ENCODE peak calls at places on chromosome 17, in six cellular contexts. P is pancreas, G is upper lobe of right lung, W is prostate gland, T is stomach, Q is uterus. B is an unnamed sample.
A peak's percentile ranks its signal among the peaks of the same experiment; 100 is the strongest.

GRCh38 chr17:40310882-40311391 is 2.0 kb downstream of the RARA start:
- DNase-seq in P (no peak), G (no peak), W (no peak), T (no peak), Q (no peak), B (no peak)

GRCh38 chr17:67528751-67529436 is 151.8 kb downstream of the PITPNC1 start:
- DNase-seq in P (peak; percentile 88), G (peak; percentile 83), W (peak; percentile 28), T (peak; percentile 80), Q (peak; percentile 45), B (peak; percentile 26)

GRCh38 chr17:20095366-20096080 is 86.4 kb downstream of the SPECC1 start:
- DNase-seq in P (no peak), G (no peak), W (peak; percentile 21), T (peak; percentile 57), Q (peak; percentile 66), B (no peak)

GRCh38 chr17:35913611-35914010 is 17.0 kb downstream of the RDM1 start:
- DNase-seq in P (no peak), G (no peak), W (no peak), T (no peak), Q (no peak), B (no peak)

GRCh38 chr17:19753049-19753444 is 4.9 kb upstream of the ALDH3A1 start:
- DNase-seq in P (no peak), G (peak; percentile 91), W (peak; percentile 92), T (peak; percentile 91), Q (no peak), B (peak; percentile 87)

GRCh38 chr17:30956764-30957374 is 14.0 kb upstream of the RNF135 start:
- DNase-seq in P (no peak), G (peak; percentile 36), W (no peak), T (no peak), Q (no peak), B (no peak)

GRCh38 chr17:2214887-2215615 is 88.5 kb downstream of the SMG6 start:
- DNase-seq in P (no peak), G (no peak), W (no peak), T (no peak), Q (peak; percentile 74), B (peak; percentile 82)

GRCh38 chr17:28717578-28718316 is at the start of gene RAB34:
- DNase-seq in P (peak; percentile 51), G (peak; percentile 92), W (peak; percentile 67), T (peak; percentile 47), Q (peak; percentile 86), B (peak; percentile 57)

GRCh38 chr17:10216213-10216982 is 18.0 kb upstream of the GAS7 start:
- DNase-seq in P (no peak), G (no peak), W (no peak), T (no peak), Q (no peak), B (no peak)

GRCh38 chr17:68290268-68290954 is 516 bp downstream of the SLC16A6 start:
- DNase-seq in P (no peak), G (peak; percentile 77), W (peak; percentile 28), T (peak; percentile 31), Q (no peak), B (no peak)

GRCh38 chr17:11797803-11798202 is 199.5 kb downstream of the ZNF18 start:
- DNase-seq in P (no peak), G (no peak), W (no peak), T (no peak), Q (no peak), B (no peak)

GRCh38 chr17:43766413-43767052 is 7.9 kb upstream of the SOST start:
- DNase-seq in P (no peak), G (peak; percentile 81), W (peak; percentile 44), T (peak; percentile 71), Q (peak; percentile 61), B (no peak)

GRCh38 chr17:32503251-32504165 is 16.7 kb downstream of the CDK5R1 start:
- DNase-seq in P (no peak), G (peak; percentile 53), W (no peak), T (no peak), Q (no peak), B (no peak)

GRCh38 chr17:17826340-17826708 is 10.5 kb downstream of the SREBF1 start:
- DNase-seq in P (no peak), G (no peak), W (no peak), T (no peak), Q (no peak), B (no peak)

GRCh38 chr17:83155128-83156081 is 76.0 kb downstream of the METRNL start:
- DNase-seq in P (no peak), G (peak; percentile 66), W (no peak), T (no peak), Q (peak; percentile 44), B (no peak)

DNA sequence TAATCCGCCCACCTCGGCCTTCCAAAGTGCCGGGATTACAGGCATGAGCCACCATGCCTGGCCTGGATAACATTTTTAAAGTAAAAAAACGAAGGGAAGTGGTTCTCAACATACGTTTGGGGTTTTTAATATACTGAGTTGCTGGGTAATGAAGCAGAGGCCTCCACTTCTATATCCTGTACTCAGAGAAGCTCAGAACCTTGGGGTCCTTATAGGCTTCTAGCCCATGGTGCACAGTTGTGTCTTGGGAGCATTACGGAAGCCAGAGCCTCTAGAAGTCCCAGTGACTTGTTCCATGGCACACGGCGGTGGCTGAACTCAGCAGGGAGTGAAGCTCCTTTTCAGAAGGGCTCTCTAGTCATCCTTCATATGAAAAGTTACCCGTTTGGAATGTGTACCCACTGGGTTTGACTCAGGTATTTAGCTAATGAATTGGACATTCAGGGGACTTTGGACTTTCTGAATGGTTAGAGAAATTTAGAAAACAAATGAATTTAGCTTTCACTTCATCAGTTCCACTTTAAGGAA is 67.0 kb downstream of the SEC14L1 start:
- DNase-seq in P (no peak), G (peak; percentile 21), W (no peak), T (no peak), Q (no peak), B (no peak)
- H3K4me1 ChIP-seq in P (no peaks in the 10 kb centered on the region), G (peaks cover 24% of the 10 kb centered on the region), W (peaks cover 6% of the 10 kb centered on the region), T (peaks cover 51% of the 10 kb centered on the region), Q (no peaks in the 10 kb centered on the region), B (peaks cover 38% of the 10 kb centered on the region)

DNA sequence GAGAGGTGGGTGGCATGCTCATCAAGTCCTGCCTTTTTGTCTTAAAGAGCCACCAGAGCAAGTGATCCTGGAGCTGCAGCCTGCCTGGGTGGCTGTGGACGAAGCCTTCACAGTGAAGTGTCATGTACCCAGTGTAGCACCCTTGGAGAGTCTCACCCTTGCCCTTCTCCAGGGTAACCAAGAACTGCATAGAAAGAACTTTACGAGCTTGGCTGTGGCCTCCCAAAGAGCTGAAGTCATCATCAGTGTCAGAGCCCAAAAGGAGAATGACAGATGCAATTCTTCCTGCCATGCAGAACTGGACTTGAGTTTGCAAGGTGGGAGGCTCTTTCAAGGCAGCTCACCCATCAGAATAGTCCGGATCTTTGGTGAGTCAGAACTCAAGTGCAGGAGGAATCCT is 14.2 kb downstream of the CSH2 start:
- DNase-seq in P (no peak), G (no peak), W (no peak), T (no peak), Q (no peak), B (no peak)
- H3K4me3 ChIP-seq in P (no peak overlapping the region), G (no peak overlapping the region), W (no peak overlapping the region), T (no peak overlapping the region), Q (no peak overlapping the region), B (no peak overlapping the region)

GRCh38 chr17:74211141-74211928 is 2.0 kb upstream of the TTYH2 start:
- DNase-seq in P (no peak), G (no peak), W (no peak), T (no peak), Q (no peak), B (peak; percentile 13)

GRCh38 chr17:74211929-74212261 is 1.5 kb upstream of the TTYH2 start:
- DNase-seq in P (no peak), G (no peak), W (no peak), T (no peak), Q (no peak), B (no peak)

GRCh38 chr17:74212913-74213791 is at the start of gene TTYH2:
- DNase-seq in P (peak; percentile 92), G (peak; percentile 94), W (peak; percentile 90), T (peak; percentile 88), Q (peak; percentile 91), B (peak; percentile 90)

GRCh38 chr17:74212262-74212912 is 984 bp upstream of the TTYH2 start:
- DNase-seq in P (no peak), G (no peak), W (no peak), T (no peak), Q (no peak), B (no peak)

DNA sequence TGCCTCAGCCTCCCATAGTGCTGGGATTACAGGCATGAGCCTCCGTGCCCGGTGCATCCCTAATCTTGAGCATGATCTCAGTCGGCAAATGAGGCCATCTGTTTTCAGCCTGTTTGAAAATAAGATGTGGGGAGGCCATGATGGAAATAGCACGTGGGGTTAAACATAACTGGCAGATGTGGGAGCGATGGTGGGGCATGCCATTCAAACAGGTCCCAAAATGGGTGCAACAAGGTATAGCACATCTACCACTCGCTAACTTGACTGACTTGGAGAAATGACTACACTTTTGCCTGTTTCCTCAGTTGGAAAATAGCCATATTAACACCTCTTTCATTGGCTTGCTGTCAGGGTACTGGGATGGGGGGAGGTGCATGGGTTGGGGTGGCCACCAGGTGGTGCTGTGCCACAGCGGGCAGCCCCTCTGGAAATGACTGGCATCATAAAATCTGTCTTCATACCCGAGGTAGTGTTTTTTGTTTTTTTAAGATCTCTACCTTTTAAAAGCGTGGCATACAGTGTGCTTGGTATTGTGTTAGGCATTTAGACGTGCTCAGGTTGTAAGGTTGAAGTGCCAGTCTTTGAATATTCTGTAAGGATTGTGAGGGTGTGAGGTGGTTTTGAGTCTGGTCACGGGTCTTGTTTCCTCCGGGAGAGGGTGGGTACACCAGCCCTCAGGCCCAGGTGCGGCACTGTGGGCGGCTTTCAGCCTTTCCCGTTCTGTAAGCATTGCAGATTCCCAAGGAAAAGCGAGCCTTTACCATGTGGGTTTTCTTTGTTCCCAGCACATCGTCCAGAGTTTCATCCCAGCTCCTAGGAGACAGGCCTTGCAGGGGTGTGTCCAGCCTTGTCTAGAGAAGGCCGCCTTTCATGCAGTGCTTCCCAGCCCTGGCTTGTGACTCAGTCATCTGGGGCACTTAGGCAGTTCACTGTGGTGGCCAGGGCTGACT is 2.9 kb upstream of the TTYH2 start:
- DNase-seq in P (no peak), G (peak; percentile 84), W (peak; percentile 59), T (peak; percentile 74), Q (peak; percentile 62), B (no peak)
- H3K27ac ChIP-seq in P (no peak overlapping the region), G (no peak overlapping the region), W (no peak overlapping the region), T (no peak overlapping the region), Q (no peak overlapping the region), B (peak overlapping the region; percentile 22)

DNA sequence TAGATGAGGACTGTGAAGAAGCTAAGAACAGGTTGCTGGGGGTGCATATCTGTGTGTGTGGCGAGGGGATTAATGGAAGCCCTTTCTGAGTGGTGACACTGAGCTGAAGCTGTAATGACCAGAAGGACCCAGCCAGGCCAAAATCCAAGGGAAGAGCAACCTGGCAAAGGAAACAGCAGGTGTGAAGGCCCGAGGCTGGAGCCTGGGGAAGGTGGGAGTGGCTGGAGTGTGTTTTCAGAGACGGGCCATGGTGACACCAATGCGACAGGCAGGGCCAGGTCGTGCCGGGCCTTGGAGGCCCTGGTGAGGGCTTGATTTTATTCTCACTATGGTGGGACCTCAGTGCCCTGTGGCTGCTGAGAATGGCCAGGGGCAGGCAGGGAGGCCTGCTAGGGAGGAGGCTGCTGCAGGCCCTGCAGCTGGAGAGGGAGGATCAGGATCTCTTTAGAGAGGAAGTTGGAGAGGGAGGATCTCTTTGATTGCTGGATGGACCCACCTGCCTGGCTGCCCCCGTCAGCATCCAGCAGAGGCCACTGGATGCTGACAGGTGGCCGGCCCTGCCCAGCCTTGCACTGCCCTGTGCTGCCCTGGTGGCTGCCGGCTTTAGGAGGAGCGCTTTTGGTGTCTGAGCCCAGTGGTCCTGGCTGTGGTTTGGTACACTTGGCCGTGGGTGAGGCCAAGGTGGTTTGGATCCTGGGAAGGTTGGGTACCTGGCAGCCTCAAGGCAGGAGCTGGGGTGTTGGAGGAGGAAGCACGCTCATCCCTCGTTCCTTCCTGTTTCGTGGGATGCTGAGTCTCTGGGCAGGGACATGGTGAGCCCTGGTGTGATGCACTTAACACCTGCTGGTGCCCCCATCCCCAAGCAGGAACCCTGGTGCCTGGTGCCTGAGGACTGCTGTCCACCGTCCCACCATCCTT is 188.3 kb downstream of the SEC14L1 start:
- DNase-seq in P (no peak), G (peak; percentile 57), W (no peak), T (peak; percentile 23), Q (no peak), B (no peak)
- H3K4me1 ChIP-seq in P (no peaks in the 10 kb centered on the region), G (peaks cover 29% of the 10 kb centered on the region), W (peaks cover under 1% of the 10 kb centered on the region), T (peaks cover 98% of the 10 kb centered on the region), Q (peaks cover 9% of the 10 kb centered on the region), B (peaks cover 52% of the 10 kb centered on the region)